ENCODE peak calls at places on chromosome 18, in five cellular contexts. C is fibroblast of lung, G is sigmoid colon, E is IMR-90, M is fibroblast of mammary gland. L is an unnamed sample.
A peak's percentile ranks its signal among the peaks of the same experiment; 100 is the strongest.

GRCh38 chr18:39199231-39199855 is 1633.7 kb upstream of the CELF4 start:
- DNase-seq in G (no peak), M (no peak), E (no peak), C (peak; percentile 72), L (no peak)

GRCh38 chr18:75223687-75224347 is 13.2 kb downstream of the TSHZ1 start:
- DNase-seq in M (peak; percentile 49), G (no peak), E (peak; percentile 6), C (peak; percentile 55), L (no peak)

GRCh38 chr18:46320928-46321855 is 217.0 kb downstream of the HAUS1 start:
- DNase-seq in C (peak; percentile 86), E (peak; percentile 55), M (peak; percentile 80), G (no peak), L (peak; percentile 35)

GRCh38 chr18:22817844-22818243 is 115.3 kb upstream of the RBBP8 start:
- DNase-seq in G (no peak), M (peak; percentile 21), C (peak; percentile 85), E (peak; percentile 52), L (peak; percentile 16)

GRCh38 chr18:1760901-1761300 is 810.4 kb downstream of the METTL4 start:
- DNase-seq in E (no peak), G (no peak), M (no peak), C (peak; percentile 15), L (no peak)

GRCh38 chr18:31010601-31011000 is 31.9 kb downstream of the DSC3 start:
- DNase-seq in M (no peak), G (no peak), E (no peak), C (peak; percentile 33), L (no peak)

GRCh38 chr18:63823516-63824219 is 48.5 kb downstream of the SERPINB7 start:
- DNase-seq in E (peak; percentile 77), C (peak; percentile 18), M (peak; percentile 22), G (no peak), L (peak; percentile 37)

GRCh38 chr18:51711298-51711889 is 513.9 kb upstream of the MEX3C start:
- DNase-seq in M (no peak), G (no peak), C (no peak), E (no peak), L (no peak)

GRCh38 chr18:43531438-43531837 is 254.1 kb upstream of the SYT4 start:
- DNase-seq in G (no peak), C (no peak), E (no peak), M (no peak), L (no peak)

GRCh38 chr18:21363411-21363810 is 121.4 kb downstream of the GREB1L start:
- DNase-seq in G (no peak), M (no peak), E (no peak), C (no peak), L (no peak)

GRCh38 chr18:38688402-38688801 is 1122.8 kb upstream of the CELF4 start:
- DNase-seq in M (no peak), E (no peak), C (no peak), G (no peak), L (no peak)

GRCh38 chr18:9707381-9708056 is 582 bp upstream of the RAB31 start:
- DNase-seq in C (peak; percentile 46), M (no peak), E (peak; percentile 45), G (peak; percentile 78), L (peak; percentile 44)

GRCh38 chr18:8301427-8302172 is 307.6 kb upstream of the RAB12 start:
- DNase-seq in G (no peak), M (peak; percentile 42), E (peak; percentile 36), C (peak; percentile 34), L (no peak)

GRCh38 chr18:926946-927345 is 22.3 kb downstream of the ADCYAP1 start:
- DNase-seq in E (no peak), C (peak; percentile 57), M (no peak), G (no peak), L (no peak)

DNA sequence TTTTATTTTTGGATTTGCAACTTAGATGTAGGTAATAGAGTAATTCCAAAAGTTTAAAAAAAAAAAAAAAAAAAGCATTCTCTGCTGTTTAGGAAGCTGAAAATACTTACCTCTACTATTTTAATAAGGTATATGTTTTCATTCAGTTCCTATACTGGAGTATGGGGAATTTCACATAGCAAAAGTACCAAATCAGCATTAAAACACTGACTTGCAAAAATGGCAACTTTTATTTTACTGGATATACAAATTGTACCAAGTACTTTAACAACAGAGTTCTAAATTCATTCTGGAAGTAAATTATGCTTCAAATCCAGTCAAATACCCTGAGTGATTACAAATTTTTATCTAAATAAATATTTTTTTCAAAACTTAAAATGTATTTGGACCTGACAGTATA is 76.7 kb downstream of the TCF4 start:
- DNase-seq in M (no peak), E (no peak), G (no peak), C (no peak), L (no peak)
- H3K4me3 ChIP-seq in M (no peak overlapping the region), E (no peak overlapping the region), G (no peak overlapping the region), C (peak overlapping the region; percentile 51), L (peak overlapping the region; percentile 11)

GRCh38 chr18:55244520-55244919 is 285.3 kb upstream of the CCDC68 start:
- DNase-seq in E (peak; percentile 32), M (peak; percentile 38), G (no peak), C (no peak), L (no peak)
- H3K4me3 ChIP-seq in E (no peak overlapping the region), M (no peak overlapping the region), G (no peak overlapping the region), C (no peak overlapping the region), L (no peak overlapping the region)

GRCh38 chr18:79507076-79507545 is 111.4 kb downstream of the NFATC1 start:
- DNase-seq in C (peak; percentile 75), M (peak; percentile 46), E (no peak), G (peak; percentile 88), L (peak; percentile 83)
- H3K4me3 ChIP-seq in C (peak overlapping the region; percentile 48), M (no peak overlapping the region), E (no peak overlapping the region), G (peak overlapping the region; percentile 44), L (peak overlapping the region; percentile 32)

GRCh38 chr18:28176674-28176932 is 327 bp downstream of the CDH2 start:
- DNase-seq in C (no peak), G (no peak), M (no peak), E (no peak), L (no peak)
- H3K4me3 ChIP-seq in C (peak overlapping the region; percentile 69), G (peak overlapping the region; percentile 64), M (peak overlapping the region; percentile 78), E (peak overlapping the region; percentile 99), L (peak overlapping the region; percentile 79)

GRCh38 chr18:48991299-48992055 is 40.7 kb upstream of the SMAD7 start:
- DNase-seq in E (no peak), G (no peak), C (no peak), M (no peak), L (no peak)
- H3K4me3 ChIP-seq in E (no peak overlapping the region), G (no peak overlapping the region), C (no peak overlapping the region), M (no peak overlapping the region), L (no peak overlapping the region)

GRCh38 chr18:3499498-3499897 is 49.5 kb downstream of the TGIF1 start:
- DNase-seq in G (no peak), C (peak; percentile 20), M (no peak), E (no peak), L (peak; percentile 17)
- H3K4me3 ChIP-seq in G (peak overlapping the region; percentile 50), C (peak overlapping the region; percentile 53), M (peak overlapping the region; percentile 36), E (peak overlapping the region; percentile 38), L (peak overlapping the region; percentile 9)

GRCh38 chr18:73288813-73289212 is 421.0 kb upstream of the NETO1 start:
- DNase-seq in G (no peak), C (no peak), M (no peak), E (no peak), L (no peak)
- H3K4me3 ChIP-seq in G (no peak overlapping the region), C (no peak overlapping the region), M (no peak overlapping the region), E (no peak overlapping the region), L (no peak overlapping the region)

L was measured in cardiac fibroblast.